ENCODE peak calls at places on chromosomes 16 and 17, in five cellular contexts. L, D, V, P and K are unnamed samples.
A peak's percentile ranks its signal among the peaks of the same experiment; 100 is the strongest.

GRCh38 chr16:87822571-87822970 is 46.7 kb downstream of the SLC7A5 start:
- DNase-seq in D (no peak), V (no peak), P (no peak), L (no peak), K (no peak)

GRCh38 chr17:74960739-74961342 is 11.7 kb downstream of the HID1 start:
- DNase-seq in P (peak; percentile 92), V (no peak), L (peak; percentile 83), D (peak; percentile 30), K (no peak)

GRCh38 chr17:48294989-48295892 is 134.8 kb downstream of the SKAP1 start:
- DNase-seq in D (no peak), L (no peak), P (peak; percentile 41), V (peak; percentile 47), K (no peak)

GRCh38 chr17:16477666-16478065 is 14.3 kb downstream of the LRRC75A start:
- DNase-seq in L (no peak), D (no peak), P (no peak), V (no peak), K (no peak)

GRCh38 chr17:22310717-22311686 is 618.7 kb downstream of the KCNJ18 start:
- DNase-seq in D (no peak), V (no peak), P (peak; percentile 91), L (peak; percentile 39), K (no peak)

GRCh38 chr17:8753976-8754440 is 4.3 kb downstream of the SPDYE4 start:
- DNase-seq in V (no peak), L (peak; percentile 34), D (peak; percentile 6), P (no peak), K (no peak)

GRCh38 chr17:7048968-7049367 is 5.1 kb upstream of the SLC16A11 start:
- DNase-seq in L (no peak), P (no peak), D (no peak), V (no peak), K (no peak)

GRCh38 chr17:14227052-14227451 is 9.6 kb downstream of the CDRT15 start:
- DNase-seq in V (no peak), D (no peak), P (no peak), L (no peak), K (no peak)

GRCh38 chr17:42853004-42853403 is 2.0 kb downstream of the AOC3 start:
- DNase-seq in D (no peak), V (no peak), L (no peak), P (no peak), K (no peak)

GRCh38 chr17:59067756-59068155 is 38.9 kb downstream of the TRIM37 start:
- DNase-seq in V (peak; percentile 11), L (no peak), P (no peak), D (no peak), K (no peak)

GRCh38 chr17:63966646-63967265 is 6.0 kb downstream of the SCN4A start:
- DNase-seq in V (peak; percentile 60), P (no peak), D (no peak), L (no peak), K (no peak)

GRCh38 chr17:48555183-48555615 is 10.3 kb upstream of the HOXB2 start:
- DNase-seq in P (peak; percentile 93), L (no peak), D (peak; percentile 99), V (no peak), K (no peak)

GRCh38 chr17:45857977-45858708 is 13.5 kb downstream of the SPPL2C start:
- DNase-seq in D (peak; percentile 12), P (peak; percentile 40), V (no peak), L (peak; percentile 40), K (no peak)

GRCh38 chr17:58344791-58345157 is 7.2 kb downstream of the SUPT4H1 start:
- DNase-seq in V (peak; percentile 62), P (no peak), D (no peak), L (no peak), K (no peak)

GRCh38 chr17:67273900-67274299 is 28.9 kb upstream of the HELZ start:
- DNase-seq in D (no peak), V (no peak), L (no peak), P (no peak), K (no peak)

GRCh38 chr16:48441863-48442279 is 56.7 kb upstream of the SIAH1 start:
- DNase-seq in P (no peak), L (peak; percentile 94), D (no peak), V (no peak), K (no peak)

GRCh38 chr16:28609631-28610594 is at the start of gene SULT1A1:
- DNase-seq in V (no peak), L (peak; percentile 93), P (peak; percentile 52), D (no peak), K (peak; percentile 28)

GRCh38 chr17:79152636-79153035 is 78.0 kb downstream of the ENGASE start:
- DNase-seq in L (no peak), V (no peak), D (no peak), P (no peak), K (no peak)

GRCh38 chr17:77566566-77566965 is 391.9 kb upstream of the TNRC6C start:
- DNase-seq in P (no peak), D (no peak), V (no peak), L (no peak), K (no peak)

GRCh38 chr17:33888455-33888854 is 366.6 kb upstream of the CCL2 start:
- DNase-seq in P (peak; percentile 61), L (no peak), V (no peak), D (no peak), K (no peak)

GRCh38 chr17:58332720-58333395 is 4.3 kb upstream of the TSPOAP1 start:
- DNase-seq in V (no peak), D (no peak), P (no peak), L (no peak), K (peak; percentile 28)

GRCh38 chr16:31451681-31452351 is 7.5 kb upstream of the ARMC5 start:
- DNase-seq in D (peak; percentile 80), P (peak; percentile 84), L (peak; percentile 81), V (no peak), K (peak; percentile 77)

GRCh38 chr16:27483083-27483437 is 66.7 kb downstream of the GTF3C1 start:
- DNase-seq in V (no peak), P (no peak), D (no peak), L (no peak), K (no peak)

GRCh38 chr16:86929149-86929871 is 351.0 kb downstream of the FOXL1 start:
- DNase-seq in D (peak; percentile 93), V (no peak), P (peak; percentile 80), L (no peak), K (no peak)

GRCh38 chr17:56912105-56912999 is 1.5 kb downstream of the TRIM25 start:
- DNase-seq in L (peak; percentile 57), V (no peak), D (no peak), P (peak; percentile 41), K (no peak)

DNA sequence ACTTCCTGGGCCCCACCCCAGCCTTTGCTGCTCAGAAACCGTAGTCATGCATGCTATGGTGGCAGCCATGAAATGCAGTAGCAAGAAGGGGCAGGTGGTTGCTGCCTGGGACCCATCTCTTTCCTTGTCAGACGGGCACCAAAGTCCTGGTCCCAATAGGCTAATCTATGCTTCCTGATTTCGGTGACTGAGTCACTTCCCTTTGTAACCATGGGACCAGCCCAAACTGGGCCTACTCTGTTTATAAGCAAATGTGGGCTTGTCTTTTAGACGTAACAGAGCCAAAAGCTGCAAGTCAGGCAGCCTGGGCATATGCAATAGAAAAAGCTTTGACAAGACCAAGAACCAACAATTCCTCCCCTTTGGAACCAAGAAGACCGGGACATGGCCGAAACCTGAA is 99.1 kb upstream of the RBBP6 start:
- DNase-seq in V (no peak), D (no peak), L (no peak), P (no peak), K (no peak)
- TF ChIP-seq MXI1 in V (no peak), D (no peak), L (no peak), P (no peak), K (no peak)

GRCh38 chr16:30183961-30184429 is 593 bp downstream of the CORO1A start:
- DNase-seq in V (peak; percentile 71), L (no peak), D (no peak), P (no peak), K (peak; percentile 44)

GRCh38 chr16:30185683-30186421 is 2.5 kb downstream of the CORO1A start:
- DNase-seq in P (no peak), V (peak; percentile 79), L (no peak), D (no peak), K (peak; percentile 30)

GRCh38 chr16:30185141-30185682 is 1.8 kb downstream of the CORO1A start:
- DNase-seq in D (no peak), P (no peak), L (no peak), V (no peak), K (peak; percentile 40)

GRCh38 chr16:30183236-30183960 is at the start of gene CORO1A:
- DNase-seq in L (peak; percentile 51), D (peak; percentile 67), V (peak; percentile 32), P (peak; percentile 88), K (peak; percentile 95)

GRCh38 chr16:30184430-30185140 is 1.2 kb downstream of the CORO1A start:
- DNase-seq in P (no peak), D (no peak), L (no peak), V (peak; percentile 28), K (peak; percentile 67)
- TF ChIP-seq RAD21 in P (no peak), D (no peak), L (no peak), V (no peak), K (no peak)

GRCh38 chr17:28346746-28347246 is 10.5 kb downstream of the POLDIP2 start:
- DNase-seq in P (peak; percentile 57), L (peak; percentile 69), V (no peak), D (no peak), K (peak; percentile 39)
- TF ChIP-seq MXI1 in P (no peak), L (peak; percentile 49), V (no peak), D (no peak), K (no peak)

GRCh38 chr17:82399030-82399429 is 19.1 kb upstream of the HEXD start:
- DNase-seq in P (no peak), D (peak; percentile 50), V (no peak), L (no peak), K (peak; percentile 97)
- TF ChIP-seq RAD21 in P (no peak), D (no peak), V (no peak), L (no peak), K (no peak)